ENCODE peak calls at places on chromosomes 1 and 21, in six cellular contexts. Y is Caki2; S is endothelial cell; D is NCI-H748 treated with DMSO at 0.1 percent for 48 hours; O is CD8-positive, alpha-beta memory T cell; X is activated T-cell treated with anti-CD3 and anti-CD28 coated beads, Interleukin-2, amount 50 U/mL, for 72 hours. Z is an unnamed sample.

GRCh38 chr1:226526801-226527595 is 21.6 kb upstream of the STUM start:
- DNase-seq in Y (no peak), S (peak), D (no peak), O (no peak), X (no peak), Z (peak)

GRCh38 chr1:105386489-105386888 is 1636.8 kb downstream of the AMY1C start:
- DNase-seq in Y (no peak), S (no peak), D (no peak), O (no peak), X (no peak), Z (no peak)

GRCh38 chr1:32769524-32770220 is 47.5 kb downstream of the YARS1 start:
- DNase-seq in Y (no peak), S (no peak), D (no peak), O (no peak), X (no peak), Z (no peak)

GRCh38 chr1:29415156-29415830 is 179.0 kb downstream of the PTPRU start:
- DNase-seq in Y (no peak), S (no peak), D (no peak), O (no peak), X (no peak), Z (peak)

GRCh38 chr1:162984699-162985098 is 84.5 kb upstream of the RGS4 start:
- DNase-seq in Y (no peak), S (no peak), D (no peak), O (no peak), X (no peak), Z (no peak)

GRCh38 chr1:46285730-46286477 is 17.5 kb downstream of the LRRC41 start:
- DNase-seq in Y (no peak), S (no peak), D (no peak), O (no peak), X (peak), Z (peak)

GRCh38 chr1:3074800-3075199 is 5.8 kb downstream of the PRDM16 start:
- DNase-seq in Y (no peak), S (no peak), D (no peak), O (no peak), X (no peak), Z (no peak)

GRCh38 chr1:53629101-53629691 is 109.8 kb downstream of the GLIS1 start:
- DNase-seq in Y (no peak), S (no peak), D (no peak), O (no peak), X (no peak), Z (no peak)

GRCh38 chr1:56146449-56146848 is 432.9 kb downstream of the PLPP3 start:
- DNase-seq in Y (no peak), S (no peak), D (no peak), O (no peak), X (no peak), Z (no peak)

GRCh38 chr21:17925900-17926299 is 106.7 kb upstream of the C21orf91 start:
- DNase-seq in Y (peak), S (peak), D (peak), O (no peak), X (no peak), Z (no peak)

GRCh38 chr1:34708106-34708505 is 46.7 kb upstream of the GJB5 start:
- DNase-seq in Y (no peak), S (no peak), D (no peak), O (no peak), X (no peak), Z (no peak)

GRCh38 chr1:36532810-36533401 is 50.2 kb upstream of the CSF3R start:
- DNase-seq in Y (no peak), S (no peak), D (no peak), O (no peak), X (no peak), Z (no peak)

GRCh38 chr1:17831619-17832018 is 76.5 kb downstream of the ACTL8 start:
- DNase-seq in Y (peak), S (peak), D (no peak), O (no peak), X (no peak), Z (no peak)

GRCh38 chr21:44932366-44933181 is 7.3 kb upstream of the SLX9 start:
- DNase-seq in Y (no peak), S (peak), D (no peak), O (peak), X (peak), Z (no peak)

GRCh38 chr1:171901245-171901644 is 59.9 kb downstream of the DNM3 start:
- DNase-seq in Y (no peak), S (no peak), D (no peak), O (no peak), X (no peak), Z (no peak)

GRCh38 chr1:221394011-221394544 is 347.8 kb downstream of the DUSP10 start:
- DNase-seq in Y (no peak), S (no peak), D (peak), O (no peak), X (no peak), Z (no peak)

GRCh38 chr1:218633238-218633948 is 288.3 kb downstream of the TGFB2 start:
- DNase-seq in Y (no peak), S (no peak), D (no peak), O (no peak), X (no peak), Z (no peak)

GRCh38 chr1:24805534-24806301 is 60.5 kb downstream of the CLIC4 start:
- DNase-seq in Y (no peak), S (no peak), D (no peak), O (no peak), X (no peak), Z (no peak)

GRCh38 chr1:46065405-46065804 is 67.0 kb downstream of the PIK3R3 start:
- DNase-seq in Y (no peak), S (no peak), D (no peak), O (no peak), X (no peak), Z (no peak)

GRCh38 chr1:30609336-30610280 is 113.8 kb downstream of the MATN1 start:
- DNase-seq in Y (no peak), S (no peak), D (no peak), O (no peak), X (no peak), Z (no peak)

GRCh38 chr1:17207046-17207445 is 2.1 kb downstream of the PADI1 start:
- DNase-seq in Y (no peak), S (no peak), D (no peak), O (no peak), X (no peak), Z (no peak)

GRCh38 chr1:181506563-181507353 is 23.4 kb downstream of the CACNA1E start:
- DNase-seq in Y (no peak), S (no peak), D (no peak), O (no peak), X (no peak), Z (no peak)

GRCh38 chr1:1013922-1014617 is 773 bp downstream of the ISG15 start:
- DNase-seq in Y (no peak), S (no peak), D (no peak), O (no peak), X (no peak), Z (peak)

GRCh38 chr1:97761637-97762036 is 159.2 kb downstream of the DPYD start:
- DNase-seq in Y (no peak), S (no peak), D (no peak), O (no peak), X (no peak), Z (no peak)

GRCh38 chr21:15277498-15277897 is 212.7 kb upstream of the NRIP1 start:
- DNase-seq in Y (no peak), S (no peak), D (no peak), O (no peak), X (no peak), Z (no peak)

GRCh38 chr1:93467606-93468005 is 19.7 kb downstream of the FNBP1L start:
- DNase-seq in Y (no peak), S (no peak), D (no peak), O (no peak), X (no peak), Z (no peak)

GRCh38 chr1:96387785-96388184 is 333.8 kb upstream of the PTBP2 start:
- DNase-seq in Y (no peak), S (no peak), D (no peak), O (no peak), X (no peak), Z (no peak)

GRCh38 chr1:58162952-58163550 is 383.5 kb downstream of the OMA1 start:
- DNase-seq in Y (peak), S (peak), D (peak), O (no peak), X (peak), Z (peak)

GRCh38 chr1:193766329-193766728 is 579.9 kb upstream of the B3GALT2 start:
- DNase-seq in Y (no peak), S (no peak), D (no peak), O (no peak), X (no peak), Z (no peak)

GRCh38 chr21:26732442-26733221 is 112.6 kb downstream of the ADAMTS1 start:
- DNase-seq in Y (peak), S (peak), D (no peak), O (no peak), X (peak), Z (no peak)

GRCh38 chr1:1081311-1082238 is 7.5 kb upstream of the RNF223 start:
- DNase-seq in Y (no peak), S (no peak), D (no peak), O (no peak), X (no peak), Z (no peak)

GRCh38 chr1:246306415-246307037 is 200.6 kb downstream of the SMYD3 start:
- DNase-seq in Y (peak), S (no peak), D (no peak), O (no peak), X (no peak), Z (no peak)

GRCh38 chr1:40736085-40736531 is 44.6 kb downstream of the NFYC start:
- DNase-seq in Y (no peak), S (no peak), D (no peak), O (no peak), X (no peak), Z (no peak)

GRCh38 chr1:192224846-192225245 is 66.6 kb downstream of the RGS18 start:
- DNase-seq in Y (no peak), S (no peak), D (no peak), O (no peak), X (no peak), Z (no peak)

GRCh38 chr1:54152696-54153095 is at the start of gene CDCP2:
- DNase-seq in Y (no peak), S (no peak), D (no peak), O (no peak), X (no peak), Z (no peak)

GRCh38 chr1:117167402-117167801 is 43.3 kb downstream of the VTCN1 start:
- DNase-seq in Y (peak), S (no peak), D (no peak), O (no peak), X (no peak), Z (no peak)

Z was measured in NCI-H510A treated with DMSO at 0.1 percent for 48 hours.